ENCODE peak calls at places on chromosomes 6 and 20, in four cellular contexts. N, A, S and X are unnamed samples. For H3K9me3, the result is how much of the 10 kb centered on the place peaks cover.

GRCh38 chr6:64330694-64331309 is 695.2 kb downstream of the PHF3 start:
- DNase-seq in N (peak), A (peak), S (peak), X (no peak)

GRCh38 chr20:9112541-9113515 is 43.9 kb downstream of the PLCB4 start:
- DNase-seq in N (peak), A (no peak), S (no peak), X (no peak)

GRCh38 chr6:30013296-30013922 is 47.7 kb upstream of the POLR1H start:
- DNase-seq in N (peak), A (no peak), S (no peak), X (no peak)

GRCh38 chr20:57881466-57882405 is 171.9 kb upstream of the PMEPA1 start:
- DNase-seq in N (no peak), A (no peak), S (no peak), X (no peak)

GRCh38 chr20:3781153-3781910 is at the start of gene SPEF1:
- DNase-seq in N (peak), A (peak), S (peak), X (no peak)

GRCh38 chr20:17590245-17590644 is 20.4 kb downstream of the DSTN start:
- DNase-seq in N (no peak), A (no peak), S (no peak), X (no peak)

GRCh38 chr6:36629792-36630191 is 35.6 kb downstream of the SRSF3 start:
- DNase-seq in N (no peak), A (no peak), S (no peak), X (no peak)

GRCh38 chr6:112283621-112284020 is 29.3 kb upstream of the LAMA4 start:
- DNase-seq in N (no peak), A (no peak), S (no peak), X (no peak)

GRCh38 chr6:9159051-9159450 is 723.7 kb upstream of the SLC35B3 start:
- DNase-seq in N (no peak), A (no peak), S (no peak), X (no peak)

GRCh38 chr6:1832844-1833787 is 223.4 kb downstream of the FOXC1 start:
- DNase-seq in N (peak), A (peak), S (peak), X (no peak)

GRCh38 chr6:324116-324728 is 31.9 kb downstream of the DUSP22 start:
- DNase-seq in N (no peak), A (peak), S (no peak), X (no peak)

DNA sequence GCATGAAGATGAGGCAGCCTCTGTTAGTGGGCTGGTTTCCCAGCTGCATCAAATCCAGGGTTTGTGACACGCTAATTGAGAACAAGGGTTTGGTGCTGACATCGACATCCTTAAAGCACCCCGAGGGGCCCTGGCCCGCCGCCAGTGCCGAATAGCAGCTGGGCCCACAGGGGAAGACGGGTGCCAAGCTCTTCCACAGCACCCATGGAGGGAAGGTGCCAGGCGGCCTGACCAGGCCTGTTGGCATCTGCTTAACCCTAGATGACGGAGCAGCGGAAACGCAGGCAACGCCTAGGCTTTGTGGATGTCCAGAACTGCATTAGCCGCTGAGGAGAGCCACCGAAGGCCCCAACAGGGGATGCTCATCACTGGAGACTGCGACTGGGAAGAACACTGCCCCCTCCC is 16.0 kb downstream of the UQCC2 start:
- DNase-seq in N (no peak), A (no peak), S (no peak), X (no peak)
- TF ChIP-seq POLR2A in N (no peak), A (no peak), S (no peak), X (no peak)

DNA sequence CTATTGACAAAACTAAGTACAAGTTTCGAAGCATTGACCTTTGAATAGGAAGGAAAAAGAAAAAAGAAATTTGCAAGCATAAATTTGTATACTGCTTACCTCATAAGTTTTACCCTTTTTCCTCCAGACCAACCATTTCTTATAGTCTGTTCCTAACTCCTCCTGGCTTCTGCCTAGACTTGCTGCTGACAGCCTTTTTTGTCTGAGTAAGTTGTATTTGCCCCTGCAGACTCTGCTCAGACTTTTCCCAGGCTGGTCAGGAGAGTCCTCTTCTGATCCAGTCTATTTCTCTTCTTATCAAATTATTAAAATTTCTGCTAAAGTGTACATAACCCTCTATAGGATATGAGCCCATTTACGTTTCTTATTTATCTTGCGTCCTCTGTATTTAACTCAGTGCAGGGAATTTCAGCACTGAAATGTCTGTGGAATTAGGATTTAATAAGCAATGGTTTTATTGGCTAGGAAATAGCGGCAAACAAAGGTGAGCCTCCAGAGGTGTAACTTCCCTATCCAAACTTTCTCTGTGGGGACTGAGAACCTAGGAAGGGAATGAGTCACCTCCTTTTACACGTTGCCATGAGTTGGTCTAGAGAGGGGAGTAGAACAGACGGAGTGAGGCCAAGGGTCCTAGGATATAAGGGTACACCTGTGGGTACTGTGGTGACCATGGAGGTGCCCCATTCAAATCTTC is 207.1 kb upstream of the MARCKS start:
- DNase-seq in N (no peak), A (no peak), S (no peak), X (no peak)
- H3K27ac ChIP-seq in N (no peak), A (peak), S (no peak), X (peak)

DNA sequence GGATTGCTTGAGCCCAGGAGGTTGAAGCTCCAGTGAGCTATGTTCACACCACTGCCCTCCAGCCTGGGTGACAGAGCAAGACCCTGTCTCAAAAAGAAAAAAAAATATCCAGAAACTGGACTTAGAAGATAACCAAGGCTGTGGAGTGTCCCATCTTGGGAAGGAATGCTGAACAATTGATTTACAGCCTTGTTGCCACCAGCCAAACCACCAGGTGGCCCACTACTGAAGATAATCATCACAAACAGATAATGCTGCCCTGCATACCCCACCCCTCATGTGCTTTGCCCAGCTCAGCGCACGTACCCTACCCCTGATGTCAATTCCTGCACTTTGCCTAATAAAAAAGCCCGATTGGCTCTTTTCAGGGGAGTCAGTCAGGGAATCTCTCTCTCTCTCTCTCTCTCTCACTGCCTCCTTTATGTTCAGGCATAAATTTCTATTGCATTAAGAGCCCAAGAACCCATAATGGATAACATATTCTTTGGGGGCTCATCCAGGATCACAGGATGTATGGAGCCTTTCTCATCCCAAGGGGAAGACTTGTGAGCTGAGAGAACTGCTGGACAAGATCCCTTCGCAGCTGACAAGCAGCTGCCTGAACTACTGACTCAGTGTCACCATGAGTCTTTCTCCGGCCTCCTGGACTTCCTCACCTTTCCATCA is 166.4 kb downstream of the CD24 start:
- DNase-seq in N (no peak), A (no peak), S (no peak), X (no peak)
- H3K9me3 ChIP-seq in N (under half), A (half or more), S (under half), X (under half)

DNA sequence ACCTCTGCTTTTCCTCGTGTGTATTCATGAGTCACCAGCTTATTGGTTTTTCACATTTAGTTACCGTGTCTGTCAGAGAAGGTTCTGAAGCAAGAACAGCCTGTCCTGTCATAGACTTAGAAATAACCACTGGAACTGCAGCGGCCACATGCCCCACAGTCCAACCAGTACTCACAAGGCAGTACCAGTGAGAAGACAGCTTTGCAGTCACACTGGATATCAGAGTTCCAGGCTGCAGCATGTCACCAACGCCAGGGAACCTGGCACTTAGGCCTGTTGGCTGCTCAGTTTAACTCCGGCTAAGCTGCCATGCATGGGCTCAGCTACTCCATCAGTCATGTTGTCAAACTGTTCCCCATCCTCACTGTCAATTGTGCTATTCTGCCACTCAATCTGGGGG is 40.1 kb downstream of the ADNP start:
- DNase-seq in N (no peak), A (no peak), S (no peak), X (no peak)
- TF ChIP-seq POLR2A in N (no peak), A (no peak), S (no peak), X (no peak)

DNA sequence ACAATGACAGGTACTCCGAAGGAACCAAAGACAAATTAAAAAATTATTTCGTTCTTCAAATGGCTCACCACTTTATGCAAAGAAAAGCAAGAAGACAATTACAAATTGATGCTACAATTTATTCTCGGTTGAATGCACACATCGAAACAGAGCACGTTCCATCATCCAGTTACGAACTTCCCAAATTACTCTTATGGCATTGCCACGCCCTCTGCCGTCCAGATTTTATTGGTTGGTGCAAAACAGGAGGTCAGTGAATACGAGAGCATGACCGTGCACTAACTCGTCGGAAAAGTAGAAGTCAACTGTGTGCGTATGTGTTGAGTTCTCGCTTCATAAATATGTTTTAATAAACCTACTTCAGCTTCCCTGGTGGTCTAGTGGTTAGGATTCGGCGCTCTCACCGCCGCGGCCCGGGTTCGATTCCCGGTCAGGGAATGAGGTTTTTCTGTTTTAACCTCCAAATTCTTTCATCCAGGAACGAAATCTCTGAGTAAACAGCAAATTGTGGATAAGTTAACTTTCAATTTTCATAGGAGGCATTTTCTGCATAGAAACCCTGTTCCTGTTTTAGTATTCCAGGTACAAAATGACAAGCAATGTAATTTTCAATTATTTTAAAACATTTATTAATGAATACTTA is 23.2 kb downstream of the ZNF311 start:
- DNase-seq in N (peak), A (peak), S (peak), X (no peak)
- H3K27ac ChIP-seq in N (peak), A (peak), S (peak), X (peak)